ENCODE peak calls at places on chromosomes 2 and 18, in four cellular contexts. L is SK-N-SH, G is GM23338, E is OCI-LY7. X is an unnamed sample.

GRCh38 chr2:177474904-177475474 is 82.4 kb downstream of the AGPS start:
- DNase-seq in L (no peak), G (no peak), E (no peak), X (no peak)

GRCh38 chr18:23284629-23285028 is 149.3 kb downstream of the CABLES1 start:
- DNase-seq in L (no peak), G (no peak), E (no peak), X (no peak)

GRCh38 chr2:218319813-218320360 is 27.6 kb upstream of the TMBIM1 start:
- DNase-seq in L (no peak), G (no peak), E (no peak), X (no peak)

GRCh38 chr2:25290811-25291510 is 50.8 kb downstream of the DNMT3A start:
- DNase-seq in L (peak; percentile 98), G (no peak), E (no peak), X (no peak)

GRCh38 chr18:68035709-68036522 is 519.4 kb upstream of the DSEL start:
- DNase-seq in L (no peak), G (no peak), E (no peak), X (no peak)

GRCh38 chr2:125959047-125959446 is 696.9 kb upstream of the GYPC start:
- DNase-seq in L (no peak), G (peak; percentile 45), E (no peak), X (no peak)

GRCh38 chr2:105712981-105713596 is 31.6 kb upstream of the NCK2 start:
- DNase-seq in L (no peak), G (no peak), E (no peak), X (no peak)

GRCh38 chr2:101328474-101329007 is 20.0 kb upstream of the RNF149 start:
- DNase-seq in L (no peak), G (no peak), E (peak; percentile 33), X (no peak)

GRCh38 chr2:219230201-219230540 is 565 bp downstream of the ANKZF1 start:
- DNase-seq in L (peak; percentile 65), G (peak; percentile 80), E (peak; percentile 74), X (peak; percentile 68)

GRCh38 chr2:222307138-222307756 is 8.4 kb upstream of the PAX3 start:
- DNase-seq in L (no peak), G (peak; percentile 68), E (no peak), X (peak; percentile 74)

GRCh38 chr18:75244336-75244735 is 33.7 kb downstream of the TSHZ1 start:
- DNase-seq in L (peak; percentile 77), G (peak; percentile 62), E (no peak), X (peak; percentile 44)

GRCh38 chr18:3401669-3402620 is 48.0 kb upstream of the TGIF1 start:
- DNase-seq in L (no peak), G (no peak), E (peak; percentile 85), X (no peak)

GRCh38 chr18:34342960-34343359 is 118.2 kb upstream of the NOL4 start:
- DNase-seq in L (no peak), G (peak; percentile 6), E (no peak), X (no peak)

GRCh38 chr2:231704017-231704416 is 4.3 kb upstream of the PTMA start:
- DNase-seq in L (no peak), G (no peak), E (no peak), X (peak; percentile 0)

GRCh38 chr2:68577183-68577582 is 66.2 kb upstream of the PROKR1 start:
- DNase-seq in L (no peak), G (no peak), E (no peak), X (no peak)

GRCh38 chr2:49770919-49771318 is 616.6 kb upstream of the FSHR start:
- DNase-seq in L (peak; percentile 35), G (peak; percentile 85), E (no peak), X (peak; percentile 80)

GRCh38 chr2:237026981-237027711 is 58.5 kb upstream of the COPS8 start:
- DNase-seq in L (peak; percentile 60), G (peak; percentile 83), E (peak; percentile 26), X (peak; percentile 83)

GRCh38 chr2:25341753-25342371 is at the start of gene DNMT3A:
- DNase-seq in L (peak; percentile 94), G (peak; percentile 78), E (peak; percentile 72), X (peak; percentile 77)

GRCh38 chr2:231187736-231188505 is 10.5 kb upstream of the ARMC9 start:
- DNase-seq in L (peak; percentile 83), G (no peak), E (no peak), X (no peak)

GRCh38 chr2:216754812-216755211 is 59.5 kb upstream of the IGFBP5 start:
- DNase-seq in L (no peak), G (no peak), E (no peak), X (no peak)

GRCh38 chr2:142734231-142734630 is 143.2 kb upstream of the KYNU start:
- DNase-seq in L (no peak), G (no peak), E (no peak), X (no peak)

GRCh38 chr18:50190236-50190635 is 4.7 kb downstream of the MYO5B start:
- DNase-seq in L (no peak), G (no peak), E (no peak), X (no peak)

GRCh38 chr2:86476092-86476491 is 34.9 kb downstream of the KDM3A start:
- DNase-seq in L (no peak), G (no peak), E (no peak), X (no peak)

GRCh38 chr2:86482034-86482433 is 40.9 kb downstream of the KDM3A start:
- DNase-seq in L (no peak), G (no peak), E (no peak), X (no peak)

GRCh38 chr2:86480105-86480504 is 38.9 kb downstream of the KDM3A start:
- DNase-seq in L (no peak), G (no peak), E (no peak), X (no peak)

GRCh38 chr2:86476918-86477317 is 35.7 kb downstream of the KDM3A start:
- DNase-seq in L (no peak), G (no peak), E (no peak), X (no peak)

GRCh38 chr2:86477349-86477748 is 36.2 kb downstream of the KDM3A start:
- DNase-seq in L (no peak), G (no peak), E (no peak), X (no peak)
- TF ChIP-seq EZH2phosphoT487 in L (no peak), G (no peak), E (no peak), X (no peak)

GRCh38 chr2:132400169-132400900 is 16.3 kb upstream of the GPR39 start:
- DNase-seq in L (no peak), G (no peak), E (no peak), X (no peak)
- TF ChIP-seq CTCF in L (no peak), G (no peak), E (no peak), X (no peak)

GRCh38 chr2:164061129-164061746 is 325.4 kb upstream of the FIGN start:
- DNase-seq in L (peak; percentile 14), G (peak; percentile 88), E (peak; percentile 16), X (peak; percentile 76)
- TF ChIP-seq EZH2phosphoT487 in L (no peak), G (no peak), E (no peak), X (no peak)

GRCh38 chr2:33134086-33134763 is 187.5 kb downstream of the LTBP1 start:
- DNase-seq in L (no peak), G (peak; percentile 10), E (no peak), X (peak; percentile 41)
- TF ChIP-seq CTCF in L (peak; percentile 54), G (no peak), E (no peak), X (no peak)

GRCh38 chr18:9147440-9148238 is 11.1 kb downstream of the ANKRD12 start:
- DNase-seq in L (peak; percentile 50), G (peak; percentile 73), E (peak; percentile 80), X (peak; percentile 62)
- TF ChIP-seq EZH2phosphoT487 in L (no peak), G (no peak), E (no peak), X (no peak)

GRCh38 chr2:24237313-24237712 is 62.5 kb downstream of the FAM228A start:
- DNase-seq in L (no peak), G (no peak), E (peak; percentile 10), X (no peak)

GRCh38 chr2:24233321-24233720 is 58.5 kb downstream of the FAM228A start:
- DNase-seq in L (no peak), G (no peak), E (no peak), X (no peak)

GRCh38 chr2:24225883-24226282 is 51.0 kb downstream of the FAM228A start:
- DNase-seq in L (no peak), G (no peak), E (no peak), X (no peak)

GRCh38 chr2:24228470-24228869 is 53.6 kb downstream of the FAM228A start:
- DNase-seq in L (no peak), G (peak; percentile 45), E (peak; percentile 27), X (no peak)

GRCh38 chr2:24231461-24231881 is 56.6 kb downstream of the FAM228A start:
- DNase-seq in L (no peak), G (no peak), E (no peak), X (no peak)
- TF ChIP-seq CTCF in L (no peak), G (no peak), E (no peak), X (no peak)

GRCh38 chr2:223735035-223735640 is 102.2 kb downstream of the AP1S3 start:
- DNase-seq in L (no peak), G (no peak), E (no peak), X (no peak)

GRCh38 chr2:223734346-223734745 is 103.0 kb downstream of the AP1S3 start:
- DNase-seq in L (no peak), G (no peak), E (no peak), X (no peak)

GRCh38 chr2:223736488-223736887 is 100.9 kb downstream of the AP1S3 start:
- DNase-seq in L (no peak), G (no peak), E (no peak), X (no peak)

GRCh38 chr2:223737207-223737606 is 100.2 kb downstream of the AP1S3 start:
- DNase-seq in L (no peak), G (no peak), E (no peak), X (no peak)

GRCh38 chr2:223735659-223736244 is 101.6 kb downstream of the AP1S3 start:
- DNase-seq in L (no peak), G (no peak), E (no peak), X (no peak)
- TF ChIP-seq EZH2phosphoT487 in L (no peak), G (no peak), E (no peak), X (no peak)

DNA sequence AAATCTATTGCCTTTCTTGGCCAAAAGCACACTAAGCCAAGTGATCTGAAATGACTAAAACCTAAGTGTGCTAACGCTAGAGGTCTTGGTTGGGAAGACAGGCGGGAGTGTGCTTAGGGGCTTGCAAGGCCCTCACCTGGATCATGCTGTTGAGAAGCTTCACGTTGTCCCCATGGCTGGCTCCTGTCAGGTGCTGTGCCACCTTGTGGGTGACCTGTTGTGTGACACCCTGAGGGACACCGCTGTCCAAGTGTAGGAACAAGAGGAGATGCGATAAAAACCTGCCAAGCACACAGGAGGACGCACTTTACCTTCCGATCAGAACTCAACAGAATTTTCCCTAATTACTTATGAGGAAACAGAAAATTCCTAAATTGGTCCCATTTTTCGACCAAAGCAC is 50.8 kb downstream of the EPG5 start:
- DNase-seq in L (no peak), G (peak; percentile 22), E (peak; percentile 0), X (peak; percentile 26)
- TF ChIP-seq CTCF in L (peak; percentile 16), G (peak; percentile 35), E (peak; percentile 27), X (peak; percentile 23)

X was measured in neural progenitor cell.